ENCODE peak calls at places on chromosomes 11 and 22, in eight cellular contexts. Q is mucosa of descending colon, M is SJSA1, F is tibial artery, T is pancreas, W is spleen, R is neural progenitor cell, E is left ventricle myocardium inferior. C is an unnamed sample.

GRCh38 chr11:71988050-71988449 is 10.7 kb upstream of the IL18BP start:
- DNase-seq in W (no peak), R (no peak), Q (no peak), F (no peak), M (no peak), E (no peak), T (no peak), C (no peak)

GRCh38 chr11:17750817-17751165 is 16.2 kb downstream of the KCNC1 start:
- DNase-seq in R (no peak), F (no peak), E (no peak), Q (no peak), M (no peak), W (no peak), T (no peak), C (no peak)

GRCh38 chr11:36186340-36186739 is 102.9 kb downstream of the COMMD9 start:
- DNase-seq in F (no peak), M (peak; percentile 41), E (no peak), Q (no peak), T (no peak), R (no peak), W (no peak), C (no peak)

GRCh38 chr11:101555366-101555765 is 28.4 kb downstream of the TRPC6 start:
- DNase-seq in W (no peak), M (no peak), Q (no peak), F (no peak), T (no peak), R (no peak), E (no peak), C (no peak)

GRCh38 chr11:130023204-130023603 is 20.6 kb upstream of the PRDM10 start:
- DNase-seq in F (no peak), R (no peak), W (no peak), E (no peak), Q (no peak), T (no peak), M (peak; percentile 45), C (no peak)

GRCh38 chr11:79100093-79100704 is 340.6 kb downstream of the TENM4 start:
- DNase-seq in T (peak; percentile 22), F (peak; percentile 43), M (peak; percentile 16), R (peak; percentile 73), E (no peak), Q (peak; percentile 44), W (no peak), C (no peak)

GRCh38 chr11:118928108-118928869 is 2.6 kb upstream of the BCL9L start:
- DNase-seq in M (peak; percentile 77), Q (peak; percentile 92), R (peak; percentile 93), T (peak; percentile 94), F (peak; percentile 96), W (peak; percentile 95), E (peak; percentile 89), C (peak; percentile 91)

GRCh38 chr11:57214494-57214893 is 22.6 kb downstream of the APLNR start:
- DNase-seq in W (no peak), Q (peak; percentile 19), R (no peak), E (no peak), M (peak; percentile 74), F (no peak), T (no peak), C (no peak)

GRCh38 chr11:96464695-96465307 is 75.0 kb downstream of the JRKL start:
- DNase-seq in T (no peak), R (peak; percentile 87), W (no peak), Q (peak; percentile 6), F (no peak), E (no peak), M (peak; percentile 39), C (no peak)

GRCh38 chr22:22693531-22693884 is 49.1 kb downstream of the GGTLC2 start:
- DNase-seq in W (no peak), E (no peak), Q (no peak), R (no peak), F (no peak), T (no peak), M (no peak), C (no peak)

GRCh38 chr22:22691055-22691454 is 46.6 kb downstream of the GGTLC2 start:
- DNase-seq in T (no peak), W (no peak), R (no peak), E (no peak), F (no peak), Q (no peak), M (no peak), C (no peak)

GRCh38 chr22:22694106-22694505 is 49.7 kb downstream of the GGTLC2 start:
- DNase-seq in M (no peak), R (no peak), Q (no peak), T (no peak), W (no peak), E (no peak), F (no peak), C (no peak)

GRCh38 chr22:22692707-22693530 is 48.5 kb downstream of the GGTLC2 start:
- DNase-seq in T (peak; percentile 79), E (no peak), W (peak; percentile 89), M (no peak), F (no peak), R (peak; percentile 55), Q (peak; percentile 85), C (no peak)

GRCh38 chr22:22691716-22692701 is 47.6 kb downstream of the GGTLC2 start:
- DNase-seq in E (no peak), R (no peak), F (no peak), M (no peak), W (no peak), T (no peak), Q (no peak), C (no peak)
- H3K4me1 ChIP-seq in E (no peaks in the 10 kb centered on the region), R (no peaks in the 10 kb centered on the region), F (no peaks in the 10 kb centered on the region), M (peaks cover 3% of the 10 kb centered on the region), W (peaks cover 35% of the 10 kb centered on the region), T (peaks cover 19% of the 10 kb centered on the region), Q (peaks cover 10% of the 10 kb centered on the region), C (peaks cover 2% of the 10 kb centered on the region)

GRCh38 chr22:17597217-17597616 is 31.3 kb downstream of the ATP6V1E1 start:
- DNase-seq in M (no peak), Q (no peak), W (no peak), E (no peak), R (no peak), T (no peak), F (no peak), C (no peak)

GRCh38 chr22:17592201-17592600 is 28.9 kb downstream of the SLC25A18 start:
- DNase-seq in T (no peak), E (no peak), Q (no peak), W (peak; percentile 19), M (no peak), F (no peak), R (no peak), C (no peak)

GRCh38 chr22:17598318-17598717 is 30.2 kb downstream of the ATP6V1E1 start:
- DNase-seq in M (no peak), F (no peak), Q (no peak), T (no peak), E (no peak), R (no peak), W (peak; percentile 14), C (no peak)

GRCh38 chr22:17601031-17601430 is 27.5 kb downstream of the ATP6V1E1 start:
- DNase-seq in Q (no peak), M (no peak), T (no peak), E (no peak), W (peak; percentile 20), R (no peak), F (no peak), C (no peak)

DNA sequence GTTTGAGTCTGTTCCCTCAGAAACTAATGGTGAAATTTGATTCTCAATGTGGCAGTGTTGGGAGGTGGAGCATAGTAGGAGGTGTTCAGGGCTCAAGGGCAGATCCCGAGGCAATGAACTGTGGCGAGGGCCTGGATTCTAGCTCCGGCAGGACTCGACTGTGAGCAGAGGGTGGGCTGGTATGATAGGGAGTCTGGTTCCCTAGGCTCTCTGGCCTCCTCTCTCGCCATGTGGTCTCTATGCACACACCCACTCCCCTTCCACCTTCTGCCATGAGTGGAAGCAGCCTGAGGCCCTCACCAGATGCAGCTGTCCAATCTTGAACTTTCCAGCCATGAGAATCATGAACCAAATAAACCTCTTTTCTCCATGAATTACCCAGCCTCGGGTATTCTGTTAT is 32.3 kb downstream of the ATP6V1E1 start:
- DNase-seq in Q (no peak), R (no peak), W (peak; percentile 19), M (no peak), F (no peak), T (no peak), E (no peak), C (no peak)
- H3K36me3 ChIP-seq in Q (peaks cover 1% of the 10 kb centered on the region), R (peaks cover 9% of the 10 kb centered on the region), W (peaks cover 100% of the 10 kb centered on the region), M (peaks cover 86% of the 10 kb centered on the region), F (peaks cover 99% of the 10 kb centered on the region), T (peaks cover 80% of the 10 kb centered on the region), E (peaks cover 97% of the 10 kb centered on the region), C (peaks cover 100% of the 10 kb centered on the region)

GRCh38 chr11:106724293-106724892 is 293.9 kb downstream of the GUCY1A2 start:
- DNase-seq in E (no peak), Q (no peak), W (no peak), T (no peak), R (no peak), F (no peak), M (no peak), C (no peak)
- H3K4me1 ChIP-seq in E (no peaks in the 10 kb centered on the region), Q (no peaks in the 10 kb centered on the region), W (no peaks in the 10 kb centered on the region), T (no peaks in the 10 kb centered on the region), R (no peaks in the 10 kb centered on the region), F (no peaks in the 10 kb centered on the region), M (no peaks in the 10 kb centered on the region), C (no peaks in the 10 kb centered on the region)

GRCh38 chr11:65590240-65590738 is 5.3 kb downstream of the KCNK7 start:
- DNase-seq in Q (no peak), W (no peak), R (no peak), E (peak; percentile 62), T (no peak), M (no peak), F (no peak), C (no peak)

GRCh38 chr11:65586247-65586630 is 9.4 kb downstream of the KCNK7 start:
- DNase-seq in M (no peak), R (no peak), F (no peak), E (no peak), W (no peak), Q (no peak), T (no peak), C (no peak)

GRCh38 chr11:65586676-65587075 is 8.9 kb downstream of the KCNK7 start:
- DNase-seq in M (no peak), R (peak; percentile 82), W (no peak), F (no peak), T (no peak), Q (no peak), E (no peak), C (no peak)

GRCh38 chr11:65589444-65590239 is 6.0 kb downstream of the KCNK7 start:
- DNase-seq in E (no peak), M (no peak), T (no peak), Q (no peak), W (peak; percentile 85), F (no peak), R (no peak), C (no peak)

DNA sequence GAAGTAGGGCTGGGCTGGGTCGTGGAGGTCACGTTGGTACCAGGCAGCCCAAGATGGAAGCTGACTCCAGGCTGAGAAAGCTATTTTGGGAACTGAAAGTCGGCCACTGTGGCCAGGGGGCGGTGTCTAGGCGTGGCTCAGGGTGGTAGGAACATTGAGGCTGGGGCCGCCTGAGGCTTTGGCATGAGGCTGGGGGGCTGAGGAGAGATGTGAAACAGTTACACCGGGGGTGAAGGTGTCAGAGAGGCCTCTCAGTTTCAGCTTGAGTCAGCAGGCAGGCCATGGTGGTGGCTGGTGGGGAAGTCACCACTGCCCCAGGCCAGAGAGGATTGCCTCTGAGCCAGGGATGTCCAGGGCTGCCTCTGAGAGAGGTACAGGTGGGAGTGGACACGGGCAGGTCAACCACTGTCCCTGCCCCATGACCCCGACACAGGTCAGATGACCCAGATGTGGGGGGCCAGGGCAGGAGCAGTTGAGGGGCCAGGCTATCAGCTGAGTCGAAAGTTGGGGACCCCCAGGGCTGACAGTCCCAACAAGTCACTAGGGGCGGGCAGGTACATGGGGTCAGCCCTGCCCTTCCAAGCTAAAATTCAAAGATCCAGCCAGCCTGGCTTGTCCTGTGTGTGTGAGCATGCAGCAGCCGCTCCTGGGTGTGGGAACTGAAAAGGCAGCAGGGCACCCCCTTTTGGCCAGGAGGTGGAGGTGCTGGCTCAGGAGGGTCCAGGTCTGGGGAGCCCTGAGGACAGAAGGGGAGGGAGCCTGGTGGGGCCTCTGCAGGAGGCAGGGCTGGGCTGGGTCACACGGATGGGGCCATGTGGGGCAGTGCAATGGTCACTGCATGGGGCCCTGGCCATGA is 7.2 kb downstream of the KCNK7 start:
- DNase-seq in T (no peak), Q (peak; percentile 74), R (peak; percentile 76), E (peak; percentile 66), W (peak; percentile 92), M (peak; percentile 58), F (peak; percentile 60), C (peak; percentile 79)
- H3K36me3 ChIP-seq in T (no peaks in the 10 kb centered on the region), Q (no peaks in the 10 kb centered on the region), R (no peaks in the 10 kb centered on the region), E (peaks cover 35% of the 10 kb centered on the region), W (peaks cover 68% of the 10 kb centered on the region), M (peaks cover 82% of the 10 kb centered on the region), F (peaks cover 80% of the 10 kb centered on the region), C (peaks cover 62% of the 10 kb centered on the region)